ENCODE peak calls at places on chromosomes 16 and 17, in four cellular contexts. E, J, D and M are unnamed samples.

GRCh38 chr16:20221208-20221607 is 106.1 kb downstream of the GP2 start:
- DNase-seq in J (no peak), E (no peak), D (no peak), M (no peak)

GRCh38 chr17:20189322-20189721 is 180.2 kb downstream of the SPECC1 start:
- DNase-seq in D (peak; percentile 59), E (no peak), J (no peak), M (no peak)

GRCh38 chr17:72913315-72913714 is 179.2 kb downstream of the SLC39A11 start:
- DNase-seq in E (no peak), D (no peak), J (no peak), M (no peak)

GRCh38 chr16:86733526-86734254 is 155.3 kb downstream of the FOXL1 start:
- DNase-seq in J (no peak), E (no peak), D (no peak), M (no peak)

GRCh38 chr16:83959621-83960434 is 6.8 kb downstream of the OSGIN1 start:
- DNase-seq in D (no peak), E (no peak), J (no peak), M (no peak)

GRCh38 chr16:72198021-72198420 is 26.1 kb upstream of the PMFBP1 start:
- DNase-seq in E (peak; percentile 71), D (peak; percentile 93), J (peak; percentile 73), M (peak; percentile 86)

GRCh38 chr17:73232587-73233373 is 28.9 kb downstream of the CPSF4L start:
- DNase-seq in J (peak; percentile 88), D (no peak), E (no peak), M (no peak)

GRCh38 chr17:53894591-53894990 is 71.9 kb downstream of the KIF2B start:
- DNase-seq in E (no peak), D (no peak), J (no peak), M (no peak)

GRCh38 chr16:21598676-21599157 is 660 bp upstream of the METTL9 start:
- DNase-seq in J (no peak), E (no peak), D (no peak), M (no peak)

GRCh38 chr16:77213542-77214108 is 14.4 kb downstream of the SYCE1L start:
- DNase-seq in J (no peak), E (peak; percentile 56), D (peak; percentile 97), M (peak; percentile 38)

GRCh38 chr16:85171809-85172464 is 59.7 kb upstream of the CIBAR2 start:
- DNase-seq in E (no peak), J (no peak), D (no peak), M (no peak)

GRCh38 chr17:42522798-42523278 is 13.2 kb upstream of the NAGLU start:
- DNase-seq in E (no peak), D (no peak), J (no peak), M (no peak)

GRCh38 chr16:1533443-1533951 is at the start of gene TMEM204:
- DNase-seq in E (peak; percentile 67), J (peak; percentile 94), D (peak; percentile 82), M (no peak)

GRCh38 chr16:81848306-81848853 is 69.3 kb downstream of the PLCG2 start:
- DNase-seq in J (no peak), E (no peak), D (no peak), M (no peak)

GRCh38 chr17:81057079-81057730 is 22.3 kb downstream of the BAIAP2 start:
- DNase-seq in J (no peak), E (no peak), D (peak; percentile 77), M (peak; percentile 93)

GRCh38 chr16:30904114-30904780 is 7.8 kb downstream of the CTF1 start:
- DNase-seq in E (no peak), J (no peak), D (no peak), M (no peak)

GRCh38 chr16:3573146-3573815 is 3.9 kb downstream of the NLRC3 start:
- DNase-seq in J (no peak), E (no peak), D (no peak), M (no peak)

GRCh38 chr16:84553873-84554399 is 49.5 kb upstream of the MEAK7 start:
- DNase-seq in J (no peak), E (no peak), D (no peak), M (no peak)

GRCh38 chr16:70573451-70574121 is 50.0 kb downstream of the SF3B3 start:
- DNase-seq in E (peak; percentile 77), J (peak; percentile 74), D (peak; percentile 93), M (no peak)

GRCh38 chr16:4319454-4319853 is 3.6 kb downstream of the GLIS2 start:
- DNase-seq in E (no peak), D (peak; percentile 36), J (no peak), M (no peak)

GRCh38 chr17:11986939-11987329 is 10.3 kb downstream of the ZNF18 start:
- DNase-seq in J (no peak), D (peak; percentile 67), E (peak; percentile 33), M (peak; percentile 5)

GRCh38 chr17:32491371-32492280 is 4.8 kb downstream of the CDK5R1 start:
- DNase-seq in E (no peak), D (no peak), J (no peak), M (no peak)

GRCh38 chr17:41967141-41967920 is 736 bp downstream of the CNP start:
- DNase-seq in D (peak; percentile 17), E (no peak), J (no peak), M (no peak)

GRCh38 chr17:40018211-40019121 is 3.2 kb downstream of the CSF3 start:
- DNase-seq in D (peak; percentile 91), E (no peak), J (no peak), M (no peak)

GRCh38 chr17:43673516-43674323 is 12.0 kb upstream of the MEOX1 start:
- DNase-seq in E (no peak), J (peak; percentile 96), D (peak; percentile 63), M (no peak)

GRCh38 chr16:24896439-24896838 is 50.7 kb downstream of the SLC5A11 start:
- DNase-seq in E (no peak), J (no peak), D (no peak), M (no peak)

GRCh38 chr17:50090971-50091950 is 3.9 kb upstream of the PDK2 start:
- DNase-seq in E (no peak), D (no peak), J (no peak), M (no peak)

GRCh38 chr17:7236808-7237207 is 2.4 kb downstream of the PHF23 start:
- DNase-seq in J (no peak), D (no peak), E (no peak), M (no peak)

GRCh38 chr17:7235693-7236665 is 1.7 kb upstream of the DVL2 start:
- DNase-seq in J (no peak), E (no peak), D (peak; percentile 67), M (no peak)

GRCh38 chr17:7238418-7239090 is 703 bp downstream of the PHF23 start:
- DNase-seq in D (no peak), E (no peak), J (no peak), M (no peak)

GRCh38 chr17:7237761-7238417 is 1.4 kb downstream of the PHF23 start:
- DNase-seq in D (peak; percentile 56), E (no peak), J (peak; percentile 96), M (no peak)

GRCh38 chr17:7237266-7237760 is 1.9 kb downstream of the PHF23 start:
- DNase-seq in E (no peak), D (no peak), J (no peak), M (no peak)
- TF ChIP-seq CTCF in E (no peak), D (no peak), J (no peak), M (no peak)

GRCh38 chr16:69187891-69188451 is 1.0 kb downstream of the SNTB2 start:
- DNase-seq in J (peak; percentile 91), D (no peak), E (no peak), M (peak; percentile 62)
- H3K4me3 ChIP-seq in J (peak overlapping the region; percentile 54), D (peak overlapping the region; percentile 90), E (peak overlapping the region; percentile 81), M (peak overlapping the region; percentile 77)

DNA sequence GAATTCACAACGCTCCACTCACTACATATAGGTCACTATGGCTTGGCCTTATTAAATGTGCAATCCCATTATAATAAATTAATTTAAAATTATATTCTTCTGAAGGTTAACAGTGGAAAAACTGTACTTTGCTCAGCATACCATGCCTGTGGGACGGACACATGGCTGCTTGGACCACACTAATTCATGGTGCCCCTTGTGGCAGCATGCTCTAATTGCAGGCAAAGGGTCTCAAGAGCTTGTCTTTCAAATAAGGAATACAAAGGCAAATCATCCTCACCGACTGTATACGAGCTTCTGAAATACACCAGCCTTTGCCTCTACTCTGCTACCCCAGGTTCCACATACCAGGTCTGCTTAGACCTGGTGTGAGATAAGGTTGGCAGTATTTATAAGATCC is 11.7 kb downstream of the SMPD3 start:
- DNase-seq in D (peak; percentile 5), J (peak; percentile 49), E (no peak), M (no peak)
- TF ChIP-seq CTCF in D (peak; percentile 32), J (no peak), E (peak; percentile 59), M (peak; percentile 48)

GRCh38 chr16:60684002-60684401 is 1352.2 kb downstream of the CDH8 start:
- DNase-seq in J (no peak), E (no peak), D (no peak), M (no peak)
- H3K4me3 ChIP-seq in J (no peak overlapping the region), E (no peak overlapping the region), D (no peak overlapping the region), M (no peak overlapping the region)

GRCh38 chr16:6076631-6077030 is 979.0 kb upstream of the EEF2KMT start:
- DNase-seq in J (no peak), E (no peak), D (no peak), M (no peak)

DNA sequence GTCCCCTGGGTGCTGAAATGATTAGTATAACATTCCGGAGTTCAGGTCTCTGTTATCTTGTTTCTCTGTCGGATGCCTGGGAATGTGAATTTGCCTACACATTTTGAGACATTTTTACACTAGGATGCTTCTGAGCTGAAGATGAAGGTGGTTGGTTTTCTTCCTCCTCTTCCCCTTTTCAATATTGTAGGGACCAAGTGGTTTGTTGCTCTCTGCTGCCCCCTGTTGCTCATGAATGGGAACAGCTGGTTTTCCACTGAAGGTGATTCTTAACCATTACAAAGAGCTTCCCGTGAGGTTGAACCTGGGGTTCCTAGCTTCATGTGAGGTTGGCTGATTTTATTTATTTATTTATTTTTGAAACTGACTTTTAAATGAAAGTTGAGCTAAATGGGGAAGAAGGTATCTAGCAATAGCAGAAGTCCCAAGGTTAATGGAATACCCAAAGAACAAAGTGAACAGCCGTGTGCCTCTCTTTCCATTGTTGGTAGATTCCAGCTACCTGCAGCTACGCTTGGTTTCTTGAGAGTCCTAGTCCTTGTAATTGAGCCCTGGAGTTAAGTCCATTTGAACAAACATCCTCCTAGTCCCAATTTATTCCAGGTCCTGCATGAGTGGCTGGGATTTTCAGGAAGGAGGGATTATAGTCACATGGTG is 983.9 kb upstream of the EEF2KMT start:
- DNase-seq in J (no peak), E (no peak), D (no peak), M (no peak)
- TF ChIP-seq CTCF in J (no peak), E (peak; percentile 55), D (peak; percentile 36), M (peak; percentile 71)